ENCODE peak calls at places on chromosome 2, in nine cellular contexts. J, M, Y, X, I, F, O, L and W are unnamed samples.

GRCh38 chr2:211093743-211094303 is 537.4 kb downstream of the CPS1 start:
- DNase-seq in J (no peak), M (no peak), Y (no peak), X (no peak), I (no peak), F (no peak), O (no peak), L (no peak), W (no peak)

GRCh38 chr2:225471492-225471891 is 72.0 kb downstream of the NYAP2 start:
- DNase-seq in J (no peak), M (no peak), Y (no peak), X (no peak), I (no peak), F (no peak), O (no peak), L (no peak), W (no peak)

GRCh38 chr2:200509227-200509607 is 651 bp downstream of the KCTD18 start:
- DNase-seq in J (no peak), M (no peak), Y (peak; percentile 19), X (no peak), I (no peak), F (peak; percentile 38), O (no peak), L (no peak), W (no peak)

GRCh38 chr2:46983065-46983801 is 67.6 kb upstream of the MCFD2 start:
- DNase-seq in J (no peak), M (no peak), Y (peak; percentile 42), X (no peak), I (no peak), F (no peak), O (no peak), L (no peak), W (peak; percentile 59)

GRCh38 chr2:106332054-106332453 is 136.2 kb downstream of the RGPD3 start:
- DNase-seq in J (no peak), M (no peak), Y (no peak), X (no peak), I (no peak), F (no peak), O (no peak), L (no peak), W (no peak)

GRCh38 chr2:100009743-100010142 is 132.6 kb downstream of the AFF3 start:
- DNase-seq in J (no peak), M (no peak), Y (no peak), X (no peak), I (no peak), F (no peak), O (no peak), L (no peak), W (no peak)

GRCh38 chr2:198326431-198326830 is 522.0 kb downstream of the PLCL1 start:
- DNase-seq in J (no peak), M (no peak), Y (no peak), X (no peak), I (no peak), F (no peak), O (no peak), L (no peak), W (peak; percentile 3)

GRCh38 chr2:233466991-233467603 is 99.5 kb downstream of the USP40 start:
- DNase-seq in J (no peak), M (peak; percentile 42), Y (no peak), X (no peak), I (peak; percentile 40), F (no peak), O (no peak), L (no peak), W (no peak)

GRCh38 chr2:239293450-239294430 is 107.1 kb downstream of the HDAC4 start:
- DNase-seq in J (no peak), M (peak; percentile 40), Y (no peak), X (no peak), I (peak; percentile 17), F (no peak), O (peak; percentile 32), L (no peak), W (no peak)

GRCh38 chr2:54770676-54771075 is 47.2 kb downstream of the EML6 start:
- DNase-seq in J (no peak), M (no peak), Y (peak; percentile 15), X (no peak), I (no peak), F (no peak), O (no peak), L (no peak), W (no peak)

GRCh38 chr2:19868705-19869550 is 32.9 kb downstream of the TTC32 start:
- DNase-seq in J (no peak), M (no peak), Y (peak; percentile 16), X (no peak), I (no peak), F (no peak), O (peak; percentile 67), L (peak; percentile 61), W (no peak)

GRCh38 chr2:45000921-45001628 is 8.2 kb downstream of the SIX2 start:
- DNase-seq in J (no peak), M (no peak), Y (no peak), X (no peak), I (no peak), F (no peak), O (no peak), L (no peak), W (no peak)

GRCh38 chr2:8125741-8126691 is 555.8 kb upstream of the ID2 start:
- DNase-seq in J (no peak), M (peak; percentile 76), Y (peak; percentile 56), X (no peak), I (no peak), F (no peak), O (no peak), L (no peak), W (no peak)

GRCh38 chr2:205730701-205731271 is 48.5 kb downstream of the NRP2 start:
- DNase-seq in J (no peak), M (no peak), Y (peak; percentile 42), X (no peak), I (no peak), F (no peak), O (no peak), L (no peak), W (no peak)

GRCh38 chr2:84132371-84132770 is 326.7 kb downstream of the SUCLG1 start:
- DNase-seq in J (no peak), M (no peak), Y (no peak), X (no peak), I (no peak), F (no peak), O (no peak), L (no peak), W (no peak)

GRCh38 chr2:30936924-30937323 is 129.7 kb upstream of the CAPN13 start:
- DNase-seq in J (no peak), M (no peak), Y (no peak), X (no peak), I (no peak), F (no peak), O (no peak), L (no peak), W (no peak)

GRCh38 chr2:27889774-27890145 is 427 bp downstream of the RBKS start:
- DNase-seq in J (no peak), M (no peak), Y (no peak), X (no peak), I (no peak), F (peak; percentile 22), O (peak; percentile 12), L (peak; percentile 48), W (no peak)

GRCh38 chr2:155310589-155310988 is 612.1 kb downstream of the KCNJ3 start:
- DNase-seq in J (no peak), M (no peak), Y (peak; percentile 11), X (no peak), I (no peak), F (peak; percentile 3), O (no peak), L (no peak), W (peak; percentile 21)